ENCODE peak calls at places on chromosomes 5 and 9, in four cellular contexts. C is HepG2, M is H1, D is GM12878. E is an unnamed sample.

GRCh38 chr9:127904888-127905728 is 5.7 kb upstream of the ST6GALNAC6 start:
- DNase-seq in C (no peak), M (no peak), D (no peak), E (peak; percentile 29)

GRCh38 chr9:13863112-13863511 is 450.8 kb downstream of the NFIB start:
- DNase-seq in C (no peak), M (no peak), D (no peak), E (no peak)

GRCh38 chr5:14108170-14108996 is 34.8 kb upstream of the TRIO start:
- DNase-seq in C (peak; percentile 54), M (peak; percentile 65), D (peak; percentile 44), E (peak; percentile 68)

GRCh38 chr5:140351609-140352334 is 5.4 kb upstream of the HBEGF start:
- DNase-seq in C (peak; percentile 65), M (peak; percentile 75), D (no peak), E (peak; percentile 70)

GRCh38 chr5:74631088-74631960 is 9.2 kb downstream of the ENC1 start:
- DNase-seq in C (no peak), M (no peak), D (peak; percentile 97), E (no peak)

GRCh38 chr9:72773570-72773969 is 179.3 kb downstream of the ALDH1A1 start:
- DNase-seq in C (no peak), M (no peak), D (no peak), E (no peak)

GRCh38 chr9:130128251-130128650 is 44.0 kb upstream of the NCS1 start:
- DNase-seq in C (no peak), M (no peak), D (peak; percentile 66), E (no peak)

GRCh38 chr9:87137718-87138117 is 190.4 kb upstream of the GAS1 start:
- DNase-seq in C (no peak), M (no peak), D (no peak), E (no peak)

GRCh38 chr5:31854625-31855526 is 215.9 kb downstream of the PDZD2 start:
- DNase-seq in C (no peak), M (peak; percentile 82), D (no peak), E (no peak)

GRCh38 chr5:67035098-67035740 is 161.4 kb downstream of the CD180 start:
- DNase-seq in C (no peak), M (no peak), D (no peak), E (no peak)

GRCh38 chr5:67042586-67043133 is 153.9 kb downstream of the CD180 start:
- DNase-seq in C (no peak), M (no peak), D (no peak), E (no peak)

GRCh38 chr5:67037171-67037570 is 159.4 kb downstream of the CD180 start:
- DNase-seq in C (no peak), M (no peak), D (no peak), E (no peak)

GRCh38 chr5:67043789-67044511 is 152.6 kb downstream of the CD180 start:
- DNase-seq in C (no peak), M (no peak), D (no peak), E (no peak)

GRCh38 chr5:67038817-67039603 is 157.6 kb downstream of the CD180 start:
- DNase-seq in C (peak; percentile 31), M (no peak), D (no peak), E (no peak)
- TF ChIP-seq JUND in C (no peak), M (no peak), D (no peak), E (no peak)

DNA sequence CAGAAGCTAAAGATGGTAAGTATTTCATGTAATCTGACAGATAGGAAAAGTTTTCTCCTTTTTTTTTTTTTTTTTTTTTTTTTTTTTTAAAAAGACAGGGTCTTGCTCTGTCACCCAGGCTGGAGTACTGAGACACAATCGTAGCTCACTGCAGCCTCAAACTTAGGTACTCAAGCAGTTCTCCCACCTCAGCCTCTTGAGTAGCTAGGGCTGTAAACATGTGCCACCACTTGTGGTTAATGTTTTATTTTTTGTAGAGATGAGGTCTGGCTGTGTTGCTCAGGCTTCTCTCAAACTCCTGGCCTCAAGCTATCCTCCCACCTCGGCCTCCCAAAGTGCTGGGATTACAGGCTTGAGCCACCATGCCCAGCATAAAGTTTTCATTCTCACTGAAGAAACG is 17.8 kb downstream of the CDK7 start:
- DNase-seq in C (no peak), M (no peak), D (no peak), E (no peak)
- TF ChIP-seq CREB1 in C (no peak), M (no peak), D (no peak), E (no peak)

DNA sequence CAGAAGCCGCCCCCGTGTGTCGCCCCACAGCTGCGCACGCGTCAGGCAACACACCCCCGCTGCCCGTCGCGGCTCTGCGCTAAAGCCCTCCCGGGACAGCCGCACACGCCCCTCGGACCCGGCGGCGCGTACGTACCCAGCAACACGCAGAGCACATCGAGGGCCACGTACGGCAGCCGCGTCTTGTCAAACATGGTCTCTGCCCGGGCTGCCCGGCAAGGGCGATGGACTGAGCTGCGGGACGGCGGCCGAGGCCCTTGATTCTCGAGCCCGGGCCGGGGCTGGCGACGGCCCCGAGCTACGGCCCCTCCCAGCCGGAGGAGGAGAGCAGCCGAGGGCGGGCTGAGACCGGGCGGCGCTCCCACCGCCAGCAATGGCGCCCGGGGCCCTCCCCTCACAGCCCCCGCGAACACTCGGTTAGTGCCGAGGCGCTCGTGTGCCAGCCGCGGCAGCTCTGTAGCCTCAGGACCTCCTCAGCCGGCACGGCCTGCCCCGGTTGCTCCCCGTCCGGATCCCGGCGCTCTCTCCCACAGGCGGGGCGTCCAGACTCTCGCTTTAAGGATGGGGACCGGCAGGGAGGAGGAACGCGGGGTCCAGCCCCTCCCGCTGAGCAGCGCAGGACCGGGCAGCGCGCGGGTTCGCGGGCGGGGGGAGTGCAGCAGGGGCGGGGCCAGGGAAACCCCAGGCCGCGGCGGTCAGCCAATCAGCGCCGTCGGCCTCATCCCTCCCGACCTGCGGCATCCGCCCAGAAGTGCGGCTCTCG is at the start of gene PLPP1:
- DNase-seq in C (peak; percentile 65), M (peak; percentile 95), D (peak; percentile 38), E (peak; percentile 90)
- TF ChIP-seq EP300 in C (no peak), M (no peak), D (no peak), E (no peak)

GRCh38 chr5:113114559-113114958 is 138.0 kb downstream of the DCP2 start:
- DNase-seq in C (no peak), M (no peak), D (no peak), E (no peak)

GRCh38 chr5:113117543-113118110 is 141.0 kb downstream of the DCP2 start:
- DNase-seq in C (no peak), M (no peak), D (no peak), E (no peak)

GRCh38 chr5:113115956-113116355 is 139.4 kb downstream of the DCP2 start:
- DNase-seq in C (no peak), M (no peak), D (no peak), E (no peak)

GRCh38 chr5:113112435-113112834 is 135.8 kb downstream of the DCP2 start:
- DNase-seq in C (no peak), M (no peak), D (no peak), E (no peak)

GRCh38 chr5:113115061-113115460 is 138.5 kb downstream of the DCP2 start:
- DNase-seq in C (no peak), M (no peak), D (no peak), E (no peak)
- TF ChIP-seq JUND in C (no peak), M (no peak), D (no peak), E (no peak)

GRCh38 chr9:124780060-124780756 is 3.3 kb downstream of the OLFML2A start:
- DNase-seq in C (no peak), M (peak; percentile 47), D (no peak), E (no peak)

GRCh38 chr9:124776952-124777645 is at the start of gene OLFML2A:
- DNase-seq in C (no peak), M (peak; percentile 83), D (no peak), E (no peak)

GRCh38 chr9:124779368-124780059 is 2.6 kb downstream of the OLFML2A start:
- DNase-seq in C (peak; percentile 74), M (peak; percentile 71), D (no peak), E (no peak)

GRCh38 chr9:124780757-124781151 is 3.8 kb downstream of the OLFML2A start:
- DNase-seq in C (no peak), M (peak; percentile 35), D (no peak), E (no peak)

DNA sequence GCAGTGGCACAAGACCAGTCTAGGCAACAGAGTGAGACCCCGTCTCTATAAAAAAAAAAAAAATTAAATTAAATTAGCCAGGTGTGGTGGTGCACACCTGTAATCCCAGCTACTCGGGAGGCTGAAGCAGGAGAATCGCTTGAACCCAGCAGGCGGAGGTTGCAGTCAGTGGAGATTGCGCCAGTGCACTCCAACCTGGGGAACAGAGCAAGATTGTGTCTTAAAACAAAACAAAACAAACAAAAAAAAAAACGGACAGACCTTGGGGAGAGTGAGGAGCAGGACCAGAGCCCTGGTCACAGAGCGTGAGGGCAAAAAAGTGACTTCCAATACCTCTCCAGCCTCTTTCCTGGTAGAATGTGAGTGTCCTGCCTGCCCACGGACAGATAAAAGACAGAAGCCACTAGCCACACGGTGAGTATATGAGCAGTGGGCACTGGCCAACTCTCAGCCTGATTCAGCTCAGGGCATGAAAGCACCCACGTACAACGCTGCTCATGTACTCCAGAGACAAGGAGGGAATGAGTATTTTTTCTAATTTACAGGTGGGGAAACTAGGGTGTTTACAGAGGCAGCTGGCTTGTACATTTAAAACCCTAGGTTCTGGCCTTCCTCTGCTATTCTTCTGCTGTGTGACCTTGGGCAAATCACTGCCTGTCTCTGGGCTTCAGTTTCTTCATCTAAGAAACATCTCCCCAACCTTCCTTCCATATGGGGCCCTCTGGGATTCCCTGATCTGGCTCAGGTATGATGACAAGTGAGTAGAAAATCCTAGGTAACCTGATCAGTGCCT is 1.8 kb downstream of the OLFML2A start:
- DNase-seq in C (no peak), M (peak; percentile 34), D (no peak), E (no peak)
- TF ChIP-seq CREB1 in C (no peak), M (no peak), D (no peak), E (no peak)

GRCh38 chr9:17795708-17796107 is 216.8 kb downstream of the SH3GL2 start:
- DNase-seq in C (no peak), M (no peak), D (no peak), E (peak; percentile 55)

GRCh38 chr9:17802249-17802857 is 223.5 kb downstream of the SH3GL2 start:
- DNase-seq in C (no peak), M (no peak), D (no peak), E (no peak)

GRCh38 chr9:17799383-17799782 is 220.5 kb downstream of the SH3GL2 start:
- DNase-seq in C (no peak), M (no peak), D (no peak), E (no peak)

DNA sequence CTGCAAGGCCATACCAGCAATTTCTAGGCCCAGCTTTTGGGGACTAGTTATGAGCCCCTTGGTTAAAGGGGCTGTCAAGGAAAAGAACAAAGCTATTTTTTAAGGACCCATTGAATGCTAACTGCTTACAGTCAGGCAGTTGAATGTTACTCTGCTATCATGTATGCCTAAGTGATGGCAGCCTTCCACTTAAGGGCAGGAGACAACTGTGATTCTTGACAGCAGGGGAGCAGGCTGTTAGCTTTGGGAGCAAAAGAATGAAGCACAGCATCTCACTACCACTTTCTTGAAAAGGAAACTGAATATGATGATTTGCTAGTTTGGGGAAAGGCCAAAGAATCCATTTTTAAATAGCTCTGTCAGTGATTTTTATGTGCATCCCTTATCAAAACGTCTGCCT is 221.5 kb downstream of the SH3GL2 start:
- DNase-seq in C (no peak), M (no peak), D (no peak), E (no peak)
- TF ChIP-seq EP300 in C (no peak), M (no peak), D (no peak), E (no peak)

GRCh38 chr9:112487008-112487798 is 576 bp downstream of the KIAA1958 start:
- DNase-seq in C (peak; percentile 20), M (peak; percentile 71), D (no peak), E (peak; percentile 73)
- TF ChIP-seq JUND in C (no peak), M (no peak), D (no peak), E (no peak)

E was measured in K562.